ENCODE peak calls at places on chromosomes 4 and X, in five cellular contexts. X, F, D, M and G are unnamed samples.

GRCh38 chr4:38753021-38753806 is 29.6 kb downstream of the TLR10 start:
- DNase-seq in X (peak; percentile 96), F (peak; percentile 86), D (peak; percentile 18), M (peak; percentile 99), G (no peak)

GRCh38 chr4:88661724-88662123 is 35.9 kb downstream of the NAP1L5 start:
- DNase-seq in X (no peak), F (no peak), D (no peak), M (peak; percentile 91), G (no peak)

GRCh38 chrX:132748909-132749308 is 209.5 kb downstream of the HS6ST2 start:
- DNase-seq in X (no peak), F (no peak), D (no peak), M (no peak), G (no peak)

GRCh38 chr4:142274137-142274536 is 572.0 kb downstream of the INPP4B start:
- DNase-seq in X (peak; percentile 30), F (no peak), D (no peak), M (peak; percentile 17), G (no peak)

GRCh38 chr4:53098681-53099121 is 236.6 kb downstream of the RASL11B start:
- DNase-seq in X (no peak), F (no peak), D (no peak), M (peak; percentile 72), G (no peak)

GRCh38 chr4:83387922-83388676 is 53.5 kb upstream of the HPSE start:
- DNase-seq in X (no peak), F (no peak), D (no peak), M (no peak), G (no peak)

GRCh38 chr4:4524364-4524763 is 17.5 kb downstream of the STX18 start:
- DNase-seq in X (peak; percentile 19), F (no peak), D (no peak), M (no peak), G (no peak)

GRCh38 chrX:34891391-34891790 is 51.2 kb upstream of the FAM47B start:
- DNase-seq in X (no peak), F (no peak), D (no peak), M (no peak), G (no peak)

GRCh38 chr4:26085581-26085980 is 171.6 kb downstream of the SMIM20 start:
- DNase-seq in X (no peak), F (no peak), D (no peak), M (no peak), G (no peak)

GRCh38 chrX:132433551-132433950 is 55.3 kb downstream of the MBNL3 start:
- DNase-seq in X (no peak), F (no peak), D (no peak), M (no peak), G (no peak)

GRCh38 chrX:46704767-46705386 is 54.0 kb downstream of the SLC9A7 start:
- DNase-seq in X (no peak), F (no peak), D (no peak), M (no peak), G (no peak)

GRCh38 chr4:120771907-120772306 is 150.6 kb downstream of the PRDM5 start:
- DNase-seq in X (no peak), F (no peak), D (no peak), M (no peak), G (no peak)

GRCh38 chr4:75702919-75703411 is 21.4 kb upstream of the USO1 start:
- DNase-seq in X (no peak), F (no peak), D (no peak), M (no peak), G (no peak)

GRCh38 chr4:6035786-6036185 is 17.6 kb upstream of the C4orf50 start:
- DNase-seq in X (no peak), F (no peak), D (no peak), M (no peak), G (no peak)

GRCh38 chr4:5989236-5990225 is 28.7 kb downstream of the C4orf50 start:
- DNase-seq in X (no peak), F (peak; percentile 31), D (no peak), M (no peak), G (no peak)

GRCh38 chrX:86014421-86014820 is 32.9 kb downstream of the CHM start:
- DNase-seq in X (no peak), F (no peak), D (no peak), M (no peak), G (no peak)

GRCh38 chr4:37446016-37446415 is 201.5 kb downstream of the NWD2 start:
- DNase-seq in X (no peak), F (no peak), D (no peak), M (peak; percentile 17), G (no peak)

GRCh38 chr4:54423066-54423465 is 194.0 kb downstream of the PDGFRA start:
- DNase-seq in X (no peak), F (no peak), D (no peak), M (peak; percentile 42), G (no peak)

GRCh38 chr4:99615210-99615834 is 40.7 kb downstream of the MTTP start:
- DNase-seq in X (no peak), F (no peak), D (no peak), M (no peak), G (no peak)

GRCh38 chr4:27198971-27199370 is 338.3 kb downstream of the STIM2 start:
- DNase-seq in X (no peak), F (no peak), D (no peak), M (no peak), G (no peak)

GRCh38 chrX:141936080-141936479 is 32.4 kb downstream of the MAGEC1 start:
- DNase-seq in X (peak; percentile 2), F (no peak), D (peak; percentile 5), M (no peak), G (no peak)

GRCh38 chr4:22969314-22969896 is 276.7 kb downstream of the GBA3 start:
- DNase-seq in X (peak; percentile 56), F (no peak), D (no peak), M (peak; percentile 31), G (no peak)

GRCh38 chr4:155952546-155952945 is 1.1 kb downstream of the CTSO start:
- DNase-seq in X (peak; percentile 19), F (no peak), D (no peak), M (no peak), G (no peak)

GRCh38 chrX:112678831-112679230 is 907 bp downstream of the LHFPL1 start:
- DNase-seq in X (no peak), F (no peak), D (no peak), M (no peak), G (no peak)

GRCh38 chrX:63050225-63050624 is 300.9 kb downstream of the SPIN4 start:
- DNase-seq in X (peak; percentile 2), F (no peak), D (no peak), M (no peak), G (no peak)

GRCh38 chr4:163535657-163536056 is 41.2 kb downstream of the TMA16 start:
- DNase-seq in X (no peak), F (no peak), D (no peak), M (no peak), G (no peak)